ENCODE peak calls at places on chromosomes 12 and 14, in four cellular contexts. V is sigmoid colon, Z is tibial artery, R is Peyer's patch. T is an unnamed sample.

GRCh38 chr14:69043007-69043444 is 63.9 kb upstream of the ACTN1 start:
- DNase-seq in V (no peak), R (no peak), Z (peak; percentile 93), T (peak; percentile 44)

GRCh38 chr14:88195676-88196075 is 127.4 kb downstream of the KCNK10 start:
- DNase-seq in R (no peak), Z (no peak), V (no peak), T (no peak)

GRCh38 chr12:106681210-106681609 is 93.3 kb upstream of the RIC8B start:
- DNase-seq in R (no peak), V (no peak), Z (no peak), T (no peak)

GRCh38 chr12:39378346-39378745 is 64.6 kb downstream of the KIF21A start:
- DNase-seq in Z (no peak), R (no peak), V (no peak), T (no peak)

GRCh38 chr12:79886917-79887519 is 47.9 kb downstream of the PPP1R12A start:
- DNase-seq in R (no peak), V (no peak), Z (no peak), T (no peak)

GRCh38 chr12:3030821-3031415 is 46.3 kb upstream of the TSPAN9 start:
- DNase-seq in V (no peak), Z (no peak), R (no peak), T (no peak)

GRCh38 chr14:90419200-90419599 is 22.4 kb downstream of the CALM1 start:
- DNase-seq in R (no peak), Z (peak; percentile 92), V (peak; percentile 93), T (peak; percentile 78)

GRCh38 chr14:104436047-104436531 is 143.5 kb upstream of the C14orf180 start:
- DNase-seq in Z (peak; percentile 70), V (peak; percentile 78), R (peak; percentile 55), T (peak; percentile 70)

GRCh38 chr12:51951199-51951842 is at the start of gene ACVR1B:
- DNase-seq in V (peak; percentile 96), R (peak; percentile 93), Z (peak; percentile 95), T (peak; percentile 91)

GRCh38 chr12:51953925-51954324 is 2.4 kb downstream of the ACVR1B start:
- DNase-seq in Z (no peak), R (no peak), V (no peak), T (no peak)

GRCh38 chr12:51951843-51952722 is 584 bp downstream of the ACVR1B start:
- DNase-seq in R (peak; percentile 57), V (peak; percentile 71), Z (peak; percentile 78), T (peak; percentile 33)

GRCh38 chr12:51954465-51955361 is 3.2 kb downstream of the ACVR1B start:
- DNase-seq in Z (no peak), V (no peak), R (no peak), T (no peak)

DNA sequence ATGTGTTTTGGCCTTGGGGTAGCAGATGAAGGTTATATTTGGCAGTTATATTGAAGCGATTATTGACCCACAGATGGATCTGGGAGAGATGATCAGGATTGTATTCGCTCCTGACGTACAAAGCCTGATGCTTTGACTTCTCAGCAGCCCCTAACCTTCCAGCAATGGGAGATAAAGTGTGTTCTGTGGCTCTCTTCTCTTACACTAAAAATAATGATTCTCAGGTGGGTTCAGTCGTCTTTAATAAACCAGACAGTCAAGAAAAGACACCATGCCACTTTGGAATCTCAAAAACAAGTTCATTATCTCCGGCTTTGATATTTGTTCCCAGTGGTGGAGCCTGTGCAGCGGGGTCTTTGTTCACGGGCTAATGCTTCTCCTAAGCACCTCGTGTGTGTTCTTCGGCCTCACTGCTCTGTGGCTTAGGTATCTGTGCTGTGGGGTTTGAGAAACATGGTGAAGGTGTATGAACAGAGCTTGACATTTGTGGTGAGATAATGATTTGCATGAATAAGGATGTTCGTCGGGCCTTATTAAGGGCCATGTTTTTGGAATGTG is 1.6 kb downstream of the ACVR1B start:
- DNase-seq in V (no peak), R (no peak), Z (no peak), T (no peak)
- H3K27ac ChIP-seq in V (peak overlapping the region; percentile 91), R (no peak overlapping the region), Z (peak overlapping the region; percentile 98), T (peak overlapping the region; percentile 97)

GRCh38 chr12:108614041-108614440 is 16.2 kb upstream of the TMEM119 start:
- DNase-seq in Z (no peak), R (no peak), V (no peak), T (no peak)
- H3K4me1 ChIP-seq in Z (peaks cover 14% of the 10 kb centered on the region), R (peaks cover 17% of the 10 kb centered on the region), V (peaks cover 8% of the 10 kb centered on the region), T (peaks cover 4% of the 10 kb centered on the region)

DNA sequence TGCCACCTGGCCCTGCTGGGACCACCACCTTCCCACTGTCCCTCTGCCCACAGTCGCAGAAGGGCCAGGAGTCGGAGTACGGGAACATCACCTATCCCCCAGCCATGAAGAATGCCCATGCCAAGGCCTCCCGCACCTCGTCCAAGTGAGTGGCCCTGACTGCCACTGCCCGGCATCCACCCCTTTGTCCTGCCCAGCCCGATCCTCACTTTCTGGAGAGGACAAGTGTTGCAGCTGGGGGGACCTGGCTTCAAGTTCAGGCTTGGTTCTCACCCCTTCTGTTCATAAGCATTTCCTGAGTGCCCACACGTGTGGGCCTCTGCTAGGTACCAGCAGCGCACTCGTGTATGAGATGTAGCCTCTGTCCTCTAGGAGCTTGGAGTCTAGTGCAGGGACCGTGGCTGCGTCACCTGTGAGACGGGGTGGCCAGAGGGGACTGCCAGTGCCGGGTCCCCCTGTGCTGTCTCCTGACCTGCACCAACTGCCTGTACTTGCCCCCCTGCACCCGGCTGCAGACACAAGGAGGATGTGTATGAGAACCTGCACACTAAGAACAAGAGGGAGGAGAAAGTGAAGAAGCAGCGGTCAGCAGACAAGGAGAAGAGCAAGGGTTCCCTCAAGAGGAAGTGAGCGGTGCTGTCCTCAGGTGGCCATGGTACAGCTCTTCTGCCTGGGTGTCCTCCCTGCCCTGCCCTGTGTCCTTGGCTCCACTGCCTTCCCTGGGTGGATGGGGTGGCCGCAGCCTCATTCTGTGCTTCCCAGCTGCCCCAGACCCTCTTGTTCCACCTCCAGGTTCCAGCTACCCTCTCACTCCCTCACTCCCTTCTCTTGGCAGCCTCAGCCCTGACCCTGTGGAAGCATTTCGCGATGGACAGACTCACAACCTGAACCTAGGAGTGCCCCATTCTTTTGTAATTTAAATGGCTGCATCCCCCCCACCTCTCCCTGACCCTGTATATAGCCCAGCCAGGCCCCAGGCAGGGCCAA is 9.4 kb downstream of the PTPN6 start:
- DNase-seq in Z (peak; percentile 65), V (peak; percentile 70), R (peak; percentile 43), T (peak; percentile 14)
- TF ChIP-seq CTCF in Z (no peak), V (no peak), R (no peak), T (no peak)

GRCh38 chr14:65485516-65485915 is 73.0 kb downstream of the FUT8 start:
- DNase-seq in Z (no peak), R (no peak), V (no peak), T (no peak)
- H3K27ac ChIP-seq in Z (no peak overlapping the region), R (no peak overlapping the region), V (no peak overlapping the region), T (no peak overlapping the region)

GRCh38 chr14:74941676-74942097 is 13.7 kb downstream of the PGF start:
- DNase-seq in V (peak; percentile 84), Z (peak; percentile 94), R (no peak), T (peak; percentile 70)
- H3K4me1 ChIP-seq in V (peaks cover 34% of the 10 kb centered on the region), Z (peaks cover 57% of the 10 kb centered on the region), R (peaks cover 24% of the 10 kb centered on the region), T (peaks cover 41% of the 10 kb centered on the region)

GRCh38 chr12:42705863-42706262 is 116.3 kb upstream of the PRICKLE1 start:
- DNase-seq in Z (peak; percentile 75), V (peak; percentile 93), R (no peak), T (peak; percentile 79)
- TF ChIP-seq CTCF in Z (no peak), V (no peak), R (no peak), T (no peak)

DNA sequence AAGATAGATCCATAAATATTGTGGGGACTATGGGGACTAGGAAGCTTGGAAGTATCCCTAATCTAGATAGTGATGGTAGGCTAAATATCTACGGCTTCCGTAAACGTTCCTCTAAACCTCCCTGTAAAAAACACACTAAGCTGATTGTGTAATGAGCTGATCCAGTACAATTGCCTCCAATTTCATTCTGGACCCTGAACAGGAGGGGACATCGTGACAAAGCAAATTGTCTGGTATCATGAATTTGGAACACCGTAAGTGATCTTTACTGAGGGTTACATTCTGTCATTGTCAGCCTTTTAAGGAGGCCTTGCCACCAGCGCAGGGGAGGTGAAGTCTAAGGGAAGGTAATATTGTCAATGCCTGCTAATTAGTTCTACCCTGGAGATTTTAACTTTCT is 514 bp upstream of the MGST1 start:
- DNase-seq in R (no peak), Z (no peak), V (no peak), T (no peak)
- H3K27ac ChIP-seq in R (no peak overlapping the region), Z (no peak overlapping the region), V (peak overlapping the region; percentile 72), T (no peak overlapping the region)

GRCh38 chr12:94285954-94286579 is 137.7 kb downstream of the PLXNC1 start:
- DNase-seq in V (no peak), Z (no peak), R (no peak), T (no peak)
- H3K4me1 ChIP-seq in V (peaks cover 19% of the 10 kb centered on the region), Z (peaks cover 8% of the 10 kb centered on the region), R (no peaks in the 10 kb centered on the region), T (peaks cover 9% of the 10 kb centered on the region)

GRCh38 chr14:72515779-72516770 is 377.8 kb downstream of the DPF3 start:
- DNase-seq in R (no peak), Z (no peak), V (no peak), T (no peak)
- TF ChIP-seq CTCF in R (no peak), Z (no peak), V (no peak), T (no peak)

GRCh38 chr12:122860052-122860853 is 25.0 kb downstream of the HIP1R start:
- DNase-seq in Z (peak; percentile 89), R (peak; percentile 92), V (peak; percentile 92), T (peak; percentile 88)
- H3K27ac ChIP-seq in Z (no peak overlapping the region), R (peak overlapping the region; percentile 26), V (no peak overlapping the region), T (peak overlapping the region; percentile 14)

T was measured in psoas muscle.